ENCODE peak calls at places on chromosomes 5 and 9, in eight cellular contexts. D is uterus; E is stomach; V is foreskin fibroblast; B is activated effector memory CD4-positive, alpha-beta T cell treated with Interleukin-2 at 50 U/mL for 16 hours; W is progenitor cell of endocrine pancreas; U is activated CD8-positive, alpha-beta memory T cell treated with anti-CD3 and anti-CD28 coated beads for 48 hours; X is stromal cell of bone marrow. T is an unnamed sample.

GRCh38 chr9:68720656-68721313 is 15.7 kb downstream of the PIP5K1B start:
- DNase-seq in D (no peak), E (no peak), V (no peak), B (no peak), W (no peak), U (no peak), X (no peak), T (no peak)

GRCh38 chr5:146510528-146510927 is 5.5 kb downstream of the GPR151 start:
- DNase-seq in D (no peak), E (no peak), V (peak; percentile 12), B (no peak), W (no peak), U (no peak), X (no peak), T (peak; percentile 46)

GRCh38 chr5:6543830-6544560 is 88.8 kb downstream of the NSUN2 start:
- DNase-seq in D (no peak), E (no peak), V (no peak), B (no peak), W (no peak), U (no peak), X (no peak), T (no peak)

GRCh38 chr5:119072496-119072895 is 1.6 kb downstream of the DMXL1 start:
- DNase-seq in D (no peak), E (no peak), V (no peak), B (no peak), W (no peak), U (no peak), X (no peak), T (no peak)

GRCh38 chr5:113336975-113337374 is 97.8 kb downstream of the TSSK1B start:
- DNase-seq in D (peak; percentile 30), E (no peak), V (no peak), B (no peak), W (no peak), U (no peak), X (peak; percentile 50), T (peak; percentile 38)

GRCh38 chr9:23824241-23825142 is 1.5 kb downstream of the ELAVL2 start:
- DNase-seq in D (no peak), E (no peak), V (no peak), B (no peak), W (peak; percentile 38), U (no peak), X (no peak), T (no peak)

GRCh38 chr5:151107738-151108520 is 27.1 kb upstream of the TNIP1 start:
- DNase-seq in D (no peak), E (peak; percentile 83), V (peak; percentile 19), B (no peak), W (no peak), U (no peak), X (no peak), T (no peak)

GRCh38 chr5:65926276-65926761 is at the start of gene ERBIN:
- DNase-seq in D (peak; percentile 78), E (peak; percentile 87), V (peak; percentile 84), B (peak; percentile 61), W (peak; percentile 59), U (peak; percentile 52), X (peak; percentile 80), T (peak; percentile 59)

GRCh38 chr9:119221281-119221680 is 148.0 kb downstream of the BRINP1 start:
- DNase-seq in D (no peak), E (no peak), V (no peak), B (no peak), W (no peak), U (no peak), X (no peak), T (no peak)

GRCh38 chr9:89768650-89769071 is 163.8 kb downstream of the GADD45G start:
- DNase-seq in D (peak; percentile 60), E (no peak), V (no peak), B (no peak), W (no peak), U (no peak), X (no peak), T (no peak)

T was measured in foreskin keratinocyte.